ENCODE peak calls at places on chromosomes 12 and 14, in five cellular contexts. K, Y, D, Q and L are unnamed samples.

GRCh38 chr14:76937181-76938091 is 91.1 kb downstream of the IRF2BPL start:
- DNase-seq in D (peak), K (peak), Q (peak), Y (no peak), L (peak)

GRCh38 chr12:62763319-62763718 is 171.6 kb downstream of the PPM1H start:
- DNase-seq in Y (no peak), Q (no peak), D (no peak), K (no peak), L (no peak)

GRCh38 chr12:7450667-7451066 is 6.7 kb upstream of the CD163L1 start:
- DNase-seq in Q (no peak), D (no peak), K (no peak), Y (no peak), L (no peak)

GRCh38 chr12:132558861-132559623 is 51.3 kb downstream of the LRCOL1 start:
- DNase-seq in K (no peak), Q (no peak), D (no peak), Y (no peak), L (no peak)

GRCh38 chr12:118537481-118537917 is 161.1 kb downstream of the SUDS3 start:
- DNase-seq in D (no peak), Q (no peak), K (no peak), Y (peak), L (no peak)

GRCh38 chr14:23356036-23356435 is 3.3 kb upstream of the SLC22A17 start:
- DNase-seq in D (no peak), Y (no peak), K (no peak), Q (no peak), L (no peak)

GRCh38 chr14:101781240-101782061 is 19.9 kb downstream of the PPP2R5C start:
- DNase-seq in D (no peak), K (no peak), Y (no peak), Q (no peak), L (no peak)

GRCh38 chr12:104485651-104486341 is 29.0 kb downstream of the CHST11 start:
- DNase-seq in K (no peak), Y (no peak), D (no peak), Q (no peak), L (no peak)

GRCh38 chr14:35687335-35687939 is 121.7 kb downstream of the RALGAPA1 start:
- DNase-seq in Q (peak), D (no peak), K (peak), Y (no peak), L (no peak)